ENCODE peak calls at places on chromosomes 11 and 22, in ten cellular contexts. G is HCT116, B is PC-9, V is OCI-LY7, P is Karpas-422, D is MM.1S, Y is GM23338, C is GM23248, M is SK-N-SH, E is hepatocyte. W is an unnamed sample. For H3K9me2, the result is how much of the 10 kb centered on the place peaks cover.

GRCh38 chr11:47104337-47104950 is 72.2 kb downstream of the ARFGAP2 start:
- DNase-seq in C (peak), E (no peak), D (no peak), Y (peak), M (no peak), P (peak), V (peak), B (peak), G (no peak), W (no peak)

GRCh38 chr11:43532046-43532445 is 148.5 kb upstream of the HSD17B12 start:
- DNase-seq in M (no peak), V (no peak), D (no peak), G (no peak), Y (no peak), C (no peak), B (no peak), E (no peak), P (no peak), W (no peak)

GRCh38 chr11:108135845-108136599 is 14.7 kb downstream of the ACAT1 start:
- DNase-seq in D (peak), V (peak), E (no peak), G (no peak), Y (no peak), M (no peak), B (peak), C (peak), P (peak), W (peak)

GRCh38 chr11:67586568-67587250 is 3.1 kb downstream of the GSTP1 start:
- DNase-seq in C (no peak), V (peak), Y (no peak), E (no peak), B (no peak), P (no peak), D (no peak), M (no peak), G (no peak), W (no peak)

GRCh38 chr11:13861411-13861810 is 101.1 kb upstream of the SPON1 start:
- DNase-seq in D (peak), P (no peak), G (no peak), M (no peak), V (peak), C (no peak), E (no peak), Y (no peak), B (no peak), W (no peak)

GRCh38 chr11:30585067-30585891 is 874 bp downstream of the MPPED2 start:
- DNase-seq in V (no peak), P (no peak), E (peak), B (no peak), D (peak), M (peak), C (peak), Y (peak), G (no peak), W (no peak)

GRCh38 chr22:24975813-24976341 is 23.4 kb downstream of the KIAA1671 start:
- DNase-seq in Y (no peak), B (no peak), G (no peak), E (no peak), P (no peak), D (no peak), V (no peak), C (peak), M (no peak), W (no peak)

GRCh38 chr11:111063711-111064110 is 181.8 kb upstream of the POU2AF2 start:
- DNase-seq in M (no peak), D (no peak), G (no peak), B (no peak), C (peak), P (no peak), E (no peak), V (no peak), Y (no peak), W (peak)

GRCh38 chr11:114321621-114322257 is 25.5 kb downstream of the NNMT start:
- DNase-seq in G (no peak), P (no peak), V (no peak), M (no peak), B (no peak), D (no peak), E (no peak), C (peak), Y (no peak), W (peak)

GRCh38 chr11:104462346-104462745 is 298.4 kb upstream of the PDGFD start:
- DNase-seq in V (no peak), B (no peak), G (no peak), M (no peak), P (no peak), C (peak), Y (no peak), E (no peak), D (no peak), W (peak)

GRCh38 chr11:59356561-59356960 is 2.1 kb upstream of the OR5AN1 start:
- DNase-seq in P (no peak), E (no peak), V (no peak), M (no peak), B (no peak), C (no peak), G (no peak), D (no peak), Y (no peak), W (no peak)

GRCh38 chr11:8258771-8259170 is 4.9 kb downstream of the LMO1 start:
- DNase-seq in V (no peak), G (no peak), C (peak), P (no peak), B (peak), E (no peak), Y (no peak), M (no peak), D (no peak), W (peak)

GRCh38 chr22:35220221-35220620 is 37.1 kb upstream of the HMGXB4 start:
- DNase-seq in D (no peak), G (no peak), Y (no peak), B (no peak), M (no peak), V (no peak), E (no peak), C (no peak), P (no peak), W (no peak)

GRCh38 chr11:2779499-2779980 is 79.7 kb upstream of the KCNQ1OT1 start:
- DNase-seq in E (no peak), P (no peak), D (no peak), G (no peak), Y (no peak), V (no peak), C (no peak), M (peak), B (no peak), W (no peak)

DNA sequence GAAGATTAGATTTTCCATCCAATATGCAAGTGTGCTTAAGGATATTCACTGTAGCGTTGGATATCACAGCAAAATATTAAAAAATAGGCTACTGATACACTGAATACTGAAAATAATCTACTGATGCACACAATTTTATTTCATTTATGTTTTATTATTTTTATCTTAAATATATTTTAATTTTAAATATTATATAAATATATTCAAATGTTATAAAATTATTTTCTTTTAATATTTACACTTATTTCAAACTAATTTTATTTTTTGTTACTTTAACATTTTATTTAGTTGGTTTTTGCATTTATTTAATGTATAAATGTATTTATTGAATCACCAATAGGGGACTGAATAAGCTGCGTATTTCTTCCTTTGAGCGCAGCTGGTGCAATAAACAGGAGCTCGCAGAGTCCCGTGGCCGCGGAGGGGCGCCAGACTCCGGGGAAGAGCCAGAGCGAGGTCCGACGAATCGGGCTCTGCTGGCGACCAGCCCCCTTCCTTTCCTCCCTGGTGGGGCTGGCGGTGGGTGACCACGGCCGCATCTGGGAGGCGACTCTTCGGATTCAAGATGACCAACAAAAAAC is 12.2 kb downstream of the MMP3 start:
- DNase-seq in Y (peak), C (peak), V (no peak), M (peak), B (no peak), G (no peak), D (peak), E (peak), P (no peak), W (no peak)
- H3K4me3 ChIP-seq in Y (peak), C (peak), V (no peak), M (peak), B (no peak), G (no peak), D (peak), E (no peak), P (no peak), W (no peak)

GRCh38 chr22:41498322-41498721 is 29.4 kb downstream of the ACO2 start:
- DNase-seq in Y (no peak), V (no peak), E (no peak), D (no peak), G (no peak), B (no peak), M (no peak), C (peak), P (no peak), W (no peak)
- H3K9me2 ChIP-seq in Y (under half), V (under half), E (under half), D (under half), G (under half), B (under half), M (under half), C (under half), P (under half), W (under half)

GRCh38 chr11:4607782-4608666 is at the start of gene TRIM68:
- DNase-seq in Y (peak), B (peak), V (peak), P (peak), M (peak), G (peak), E (peak), C (peak), D (peak), W (peak)

GRCh38 chr11:4607111-4607510 is 920 bp downstream of the TRIM68 start:
- DNase-seq in D (no peak), Y (no peak), P (no peak), E (no peak), C (peak), G (no peak), M (no peak), B (no peak), V (no peak), W (no peak)

GRCh38 chr11:4606231-4607015 is 1.6 kb downstream of the TRIM68 start:
- DNase-seq in P (no peak), Y (no peak), G (no peak), M (no peak), C (peak), D (no peak), V (no peak), B (no peak), E (no peak), W (peak)

GRCh38 chr11:4611986-4612385 is 4.0 kb upstream of the TRIM68 start:
- DNase-seq in P (no peak), V (no peak), Y (no peak), G (no peak), E (no peak), D (no peak), M (no peak), C (no peak), B (no peak), W (no peak)

DNA sequence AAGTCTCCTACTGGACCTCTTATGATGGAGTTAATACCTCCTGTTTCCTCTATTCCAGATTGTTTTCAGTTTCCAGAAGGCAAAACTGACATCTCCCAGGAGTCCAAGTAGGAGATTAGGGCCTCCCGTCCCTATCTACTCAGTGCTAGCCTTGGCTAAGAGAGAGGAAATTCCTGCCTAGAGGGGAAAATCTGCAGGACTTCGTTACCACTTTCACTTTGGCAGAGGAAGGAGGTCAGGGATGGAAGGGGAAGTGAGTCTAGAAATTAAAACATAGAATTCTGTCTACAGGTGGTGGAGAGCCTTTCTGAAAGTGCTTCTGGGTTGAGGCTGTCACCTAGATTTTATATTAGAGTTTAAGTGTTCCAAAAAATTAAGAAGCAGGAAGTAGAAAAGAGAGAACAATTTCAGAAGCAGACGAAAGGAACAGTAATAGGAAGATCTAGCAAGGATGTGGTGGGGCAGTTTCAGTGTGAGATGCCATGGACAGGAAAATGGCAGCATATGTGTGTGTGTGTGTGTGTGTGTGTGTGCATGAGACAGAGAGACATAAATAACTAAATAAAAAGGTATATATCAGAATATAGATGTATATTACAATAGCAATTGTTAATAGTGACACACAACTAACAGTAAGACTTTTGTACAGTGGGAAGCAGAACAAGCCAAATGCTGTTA is 2.4 kb upstream of the TRIM68 start:
- DNase-seq in C (peak), M (no peak), V (peak), D (peak), B (no peak), P (peak), G (no peak), Y (no peak), E (no peak), W (no peak)
- H3K4me3 ChIP-seq in C (peak), M (no peak), V (no peak), D (peak), B (no peak), P (no peak), G (no peak), Y (no peak), E (no peak), W (peak)

GRCh38 chr11:116053538-116053919 is 549.3 kb upstream of the CADM1 start:
- DNase-seq in B (no peak), E (no peak), M (no peak), V (no peak), D (no peak), C (no peak), P (no peak), G (no peak), Y (peak), W (no peak)

GRCh38 chr11:116055064-116055463 is 550.8 kb upstream of the CADM1 start:
- DNase-seq in M (no peak), D (no peak), V (no peak), B (no peak), G (no peak), E (no peak), P (no peak), Y (no peak), C (no peak), W (no peak)

GRCh38 chr11:116051494-116051893 is 547.3 kb upstream of the CADM1 start:
- DNase-seq in G (no peak), P (no peak), C (no peak), D (no peak), M (no peak), Y (no peak), V (no peak), B (no peak), E (no peak), W (no peak)

GRCh38 chr11:116052603-116053537 is 548.7 kb upstream of the CADM1 start:
- DNase-seq in Y (peak), G (no peak), P (no peak), E (no peak), M (no peak), V (no peak), D (no peak), B (no peak), C (no peak), W (no peak)
- H3K9me2 ChIP-seq in Y (under half), G (under half), P (under half), E (under half), M (under half), V (under half), D (under half), B (under half), C (under half), W (under half)

DNA sequence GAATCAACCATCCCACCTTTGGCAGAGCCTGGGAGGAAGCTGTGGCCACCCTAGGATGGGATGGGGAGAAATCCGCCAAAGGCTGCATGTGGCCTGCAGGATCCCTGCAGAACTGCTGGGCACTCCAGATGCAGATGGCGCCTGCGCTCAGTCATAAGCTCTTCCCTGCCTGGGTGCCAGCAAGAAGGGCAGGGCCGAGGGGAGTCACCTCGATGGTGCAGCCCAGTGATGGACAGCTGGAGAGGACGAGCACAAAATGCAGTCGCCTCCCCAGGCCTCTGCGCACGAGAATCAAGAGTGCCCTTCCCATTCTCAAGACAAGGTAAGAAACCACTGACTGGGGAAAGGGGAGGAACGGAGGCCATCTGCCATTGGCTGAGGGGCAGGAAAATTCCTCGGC is 693.6 kb downstream of the TBC1D22A start:
- DNase-seq in Y (no peak), B (no peak), P (no peak), E (no peak), C (no peak), G (no peak), D (no peak), V (no peak), M (no peak), W (no peak)
- H3K4me3 ChIP-seq in Y (no peak), B (no peak), P (no peak), E (no peak), C (no peak), G (no peak), D (no peak), V (no peak), M (no peak), W (no peak)

DNA sequence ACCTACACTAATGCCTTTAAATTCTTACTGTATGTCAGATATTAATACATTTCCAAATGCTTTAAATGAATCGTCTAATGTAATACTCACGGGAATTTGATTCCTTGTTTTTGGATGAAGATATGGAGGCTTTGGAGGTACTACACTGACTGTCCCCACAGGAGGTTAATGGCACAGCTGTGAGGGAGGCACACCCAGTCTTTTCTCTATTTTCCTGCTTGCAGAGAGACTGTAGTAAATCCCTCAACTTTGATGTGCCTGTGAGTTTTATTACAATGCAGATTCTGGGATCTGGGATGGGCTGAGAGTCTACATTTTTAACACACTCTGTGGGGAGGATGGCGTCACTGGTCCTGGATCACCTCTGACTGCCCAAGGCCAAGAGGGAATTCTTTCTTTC is 80.3 kb upstream of the NTM start:
- DNase-seq in B (no peak), C (no peak), Y (peak), E (no peak), G (no peak), V (no peak), D (no peak), M (no peak), P (no peak), W (no peak)
- H3K9me2 ChIP-seq in B (under half), C (under half), Y (under half), E (under half), G (under half), V (under half), D (under half), M (under half), P (under half), W (under half)

DNA sequence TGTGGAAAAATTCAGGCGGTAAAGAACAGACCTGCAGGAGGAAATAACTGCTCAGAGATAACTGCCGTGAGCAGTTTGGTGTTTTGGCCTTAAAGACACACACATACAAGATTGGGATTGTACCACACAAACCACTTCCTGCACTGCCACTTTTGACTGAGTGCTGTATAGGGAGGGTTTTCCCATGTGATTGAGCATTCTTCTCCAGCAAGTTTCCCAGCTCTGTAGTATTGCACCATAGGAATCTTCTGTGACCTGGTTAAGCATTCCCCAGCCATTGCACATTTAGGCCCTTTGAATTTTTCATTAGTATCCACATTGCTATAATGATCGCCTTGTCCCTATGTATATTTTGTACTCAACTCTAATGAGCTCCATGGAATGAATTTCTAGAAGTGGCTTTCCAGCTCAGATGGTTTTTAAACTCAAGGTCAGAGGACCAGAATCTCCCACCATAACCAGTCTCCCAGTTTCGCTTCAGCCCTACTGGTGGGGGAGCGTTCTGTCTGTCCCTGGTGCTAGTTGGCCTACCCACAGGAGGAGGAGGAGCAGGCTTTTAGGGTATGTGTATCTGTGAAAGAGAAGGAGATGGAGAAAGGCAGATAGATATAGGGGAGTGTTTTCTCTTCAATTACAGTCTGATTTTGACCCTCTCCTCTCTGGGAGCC is 9.3 kb downstream of the CD82 start:
- DNase-seq in G (no peak), C (peak), D (peak), V (peak), B (peak), Y (no peak), M (peak), P (no peak), E (no peak), W (peak)
- H3K4me3 ChIP-seq in G (no peak), C (peak), D (no peak), V (no peak), B (no peak), Y (no peak), M (no peak), P (no peak), E (no peak), W (no peak)